ENCODE peak calls at places on chromosome 15, in eight cellular contexts. C is A549, U is right atrium auricular region, W is left ventricle myocardium inferior, Z is choroid plexus epithelial cell, T is WTC11, M is MCF 10A, S is Panc1. K is an unnamed sample.

GRCh38 chr15:91926871-91927270 is 73.4 kb downstream of the SLCO3A1 start:
- DNase-seq in U (no peak), T (no peak), Z (peak), C (no peak), M (no peak), W (no peak), S (no peak), K (no peak)

GRCh38 chr15:98854496-98854895 is 153.1 kb downstream of the PGPEP1L start:
- DNase-seq in S (no peak), T (no peak), U (no peak), M (no peak), W (no peak), C (no peak), Z (no peak), K (no peak)

GRCh38 chr15:82047493-82048446 is 2.0 kb upstream of the MEX3B start:
- DNase-seq in M (no peak), U (no peak), W (no peak), C (peak), S (no peak), T (peak), Z (peak), K (no peak)

GRCh38 chr15:71705151-71705550 is 105.2 kb upstream of the NR2E3 start:
- DNase-seq in M (no peak), Z (peak), C (no peak), W (no peak), T (no peak), S (no peak), U (no peak), K (no peak)

GRCh38 chr15:82044373-82045178 is 1.2 kb downstream of the MEX3B start:
- DNase-seq in U (peak), M (no peak), Z (peak), W (peak), S (no peak), C (peak), T (peak), K (no peak)

GRCh38 chr15:49406352-49407118 is 16.5 kb upstream of the FGF7 start:
- DNase-seq in C (no peak), W (no peak), U (no peak), T (no peak), Z (no peak), S (no peak), M (no peak), K (no peak)

GRCh38 chr15:26260517-26261133 is 397.5 kb upstream of the ATP10A start:
- DNase-seq in T (peak), C (peak), M (no peak), W (no peak), S (no peak), Z (peak), U (no peak), K (peak)

GRCh38 chr15:82709081-82709420 is 624 bp downstream of the AP3B2 start:
- DNase-seq in W (no peak), Z (peak), U (no peak), M (no peak), T (peak), C (no peak), S (no peak), K (peak)

GRCh38 chr15:69697913-69698312 is 245.3 kb downstream of the RPLP1 start:
- DNase-seq in M (no peak), U (no peak), S (no peak), Z (no peak), T (no peak), C (no peak), W (peak), K (no peak)

GRCh38 chr15:77983708-77984445 is 93.6 kb downstream of the TBC1D2B start:
- DNase-seq in Z (no peak), W (no peak), M (no peak), U (no peak), S (no peak), C (no peak), T (no peak), K (peak)

GRCh38 chr15:91515188-91515754 is 338.2 kb upstream of the SLCO3A1 start:
- DNase-seq in T (no peak), S (no peak), C (peak), U (peak), Z (peak), M (peak), W (peak), K (peak)

GRCh38 chr15:39381517-39381916 is 199.4 kb upstream of the THBS1 start:
- DNase-seq in W (no peak), M (no peak), Z (peak), U (no peak), C (no peak), S (no peak), T (no peak), K (no peak)

GRCh38 chr15:75452968-75453702 is 1.6 kb upstream of the SIN3A start:
- DNase-seq in Z (peak), W (peak), U (peak), T (peak), C (peak), M (peak), S (no peak), K (peak)

GRCh38 chr15:34336333-34336732 is 1.2 kb downstream of the SLC12A6 start:
- DNase-seq in W (no peak), Z (no peak), C (no peak), T (no peak), S (no peak), M (no peak), U (no peak), K (no peak)

GRCh38 chr15:70741677-70742293 is 21.6 kb downstream of the UACA start:
- DNase-seq in S (peak), Z (peak), M (peak), W (no peak), U (no peak), T (no peak), C (peak), K (peak)

GRCh38 chr15:30043211-30043655 is 39.5 kb upstream of the GOLGA8J start:
- DNase-seq in U (no peak), W (no peak), S (no peak), C (peak), Z (peak), M (peak), T (no peak), K (no peak)

GRCh38 chr15:75640483-75641175 is 605 bp upstream of the IMP3 start:
- DNase-seq in U (no peak), M (peak), S (peak), W (peak), Z (peak), T (peak), C (peak), K (peak)

GRCh38 chr15:58682234-58682633 is 67.3 kb downstream of the ADAM10 start:
- DNase-seq in Z (no peak), C (no peak), U (no peak), W (no peak), M (no peak), T (no peak), S (no peak), K (no peak)

GRCh38 chr15:70415330-70415884 is 317.7 kb upstream of the TLE3 start:
- DNase-seq in T (no peak), W (no peak), M (no peak), S (no peak), C (no peak), U (no peak), Z (no peak), K (no peak)

GRCh38 chr15:51499379-51499976 is 123.1 kb downstream of the DMXL2 start:
- DNase-seq in M (peak), S (peak), W (no peak), Z (peak), U (no peak), T (no peak), C (peak), K (peak)
- TF ChIP-seq CTCF in M (peak), S (peak), W (peak), Z (peak), U (no peak), T (peak), C (peak), K (peak)

GRCh38 chr15:65032823-65033537 is 3.5 kb upstream of the MTFMT start:
- DNase-seq in W (peak), Z (peak), S (peak), C (peak), T (peak), U (no peak), M (peak), K (peak)
- TF ChIP-seq CTCF in W (peak), Z (peak), S (peak), C (peak), T (peak), U (peak), M (peak), K (peak)

DNA sequence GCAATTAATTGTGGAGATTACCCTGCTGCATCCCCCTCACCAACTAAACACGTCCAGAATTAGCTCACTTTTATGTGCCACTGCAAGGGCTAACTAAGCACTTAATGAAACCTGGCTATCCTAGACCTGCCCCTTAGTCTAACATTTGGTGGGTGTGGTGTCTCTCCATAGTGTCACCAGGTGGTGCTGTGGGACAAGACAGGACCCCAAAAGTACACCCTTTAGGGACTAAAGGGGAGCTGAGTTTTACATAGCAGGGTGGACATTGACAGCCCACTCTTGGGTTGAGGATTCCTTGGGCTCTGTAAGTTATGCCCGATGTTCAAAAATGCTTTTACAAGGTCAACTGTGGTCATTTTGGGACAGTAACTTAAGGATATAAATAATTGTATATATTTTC is 5.7 kb downstream of the DUT start:
- DNase-seq in M (peak), W (no peak), T (peak), S (no peak), Z (peak), U (no peak), C (peak), K (peak)
- TF ChIP-seq CTCF in M (no peak), W (peak), T (peak), S (peak), Z (peak), U (no peak), C (peak), K (no peak)

GRCh38 chr15:52796228-52796521 is 6.0 kb upstream of the ONECUT1 start:
- DNase-seq in W (no peak), Z (no peak), S (no peak), M (no peak), C (no peak), U (no peak), T (no peak), K (no peak)

GRCh38 chr15:52799145-52799811 is 9.1 kb upstream of the ONECUT1 start:
- DNase-seq in Z (no peak), W (no peak), U (no peak), C (no peak), S (no peak), T (no peak), M (no peak), K (no peak)

GRCh38 chr15:52796742-52797515 is 6.8 kb upstream of the ONECUT1 start:
- DNase-seq in M (no peak), Z (no peak), C (no peak), T (no peak), W (no peak), S (no peak), U (no peak), K (no peak)

GRCh38 chr15:52797625-52798501 is 7.7 kb upstream of the ONECUT1 start:
- DNase-seq in W (no peak), U (no peak), S (no peak), Z (no peak), M (no peak), T (peak), C (no peak), K (no peak)

GRCh38 chr15:52798529-52799101 is 8.5 kb upstream of the ONECUT1 start:
- DNase-seq in C (no peak), S (no peak), M (no peak), T (peak), W (no peak), U (no peak), Z (no peak), K (no peak)
- TF ChIP-seq CTCF in C (no peak), S (no peak), M (no peak), T (no peak), W (no peak), U (no peak), Z (no peak), K (no peak)

DNA sequence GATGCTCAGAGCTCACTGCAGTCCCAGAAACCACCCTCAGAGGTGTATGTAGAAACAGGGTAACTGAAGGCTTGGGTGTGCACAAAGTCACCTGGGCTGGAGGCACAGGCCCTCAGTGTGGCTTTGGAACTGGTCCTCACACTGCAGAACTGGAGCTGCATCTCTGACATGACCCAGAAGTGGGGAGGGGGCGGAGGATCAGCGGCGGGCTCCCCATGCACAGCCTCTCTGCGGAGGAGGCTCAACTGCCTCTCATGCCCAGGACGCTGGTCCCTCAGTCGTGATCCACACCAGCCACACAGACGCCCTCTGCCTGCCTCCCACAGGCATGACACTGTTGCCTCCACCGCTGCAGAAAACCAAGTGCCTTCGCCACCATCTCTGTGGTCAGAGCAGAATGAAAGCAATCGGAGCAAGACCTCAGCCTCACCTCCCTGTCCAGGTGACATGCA is 73.7 kb downstream of the TM2D3 start:
- DNase-seq in U (no peak), T (peak), W (peak), Z (peak), M (peak), C (peak), S (no peak), K (peak)
- TF ChIP-seq CTCF in U (no peak), T (peak), W (peak), Z (peak), M (no peak), C (peak), S (peak), K (peak)

GRCh38 chr15:65038838-65039237 is 6.3 kb upstream of the SLC51B start:
- DNase-seq in M (no peak), S (no peak), U (no peak), T (no peak), Z (no peak), W (no peak), C (no peak), K (no peak)
- TF ChIP-seq CTCF in M (no peak), S (no peak), U (no peak), T (no peak), Z (no peak), W (no peak), C (no peak), K (no peak)

GRCh38 chr15:87710406-87710805 is 546.1 kb downstream of the NTRK3 start:
- DNase-seq in W (no peak), Z (no peak), M (no peak), S (no peak), C (no peak), T (no peak), U (no peak), K (no peak)
- TF ChIP-seq CTCF in W (no peak), Z (no peak), M (no peak), S (no peak), C (no peak), T (no peak), U (no peak), K (no peak)